ENCODE peak calls at places on chromosome X, in five cellular contexts. One of them, this sample, is unnamed. For H3K36me3 and H3K9me3, the result is how much of the 10 kb centered on the place peaks cover.

GRCh38 chrX:11064276-11064675 is 46.9 kb upstream of the HCCS start:
- DNase-seq in aorta: no peak
- DNase-seq in upper lobe of right lung: no peak
- DNase-seq in pancreas: no peak
- DNase-seq in mucosa of descending colon: no peak
- DNase-seq in this sample: no peak

GRCh38 chrX:156008915-156009314 is 11.4 kb downstream of the IL9R start:
- DNase-seq in aorta: no peak
- DNase-seq in pancreas: no peak
- DNase-seq in mucosa of descending colon: no peak
- DNase-seq in upper lobe of right lung: no peak
- DNase-seq in this sample: no peak

GRCh38 chrX:10749113-10749512 is 128.7 kb upstream of the MID1 start:
- DNase-seq in aorta: no peak
- DNase-seq in mucosa of descending colon: no peak
- DNase-seq in upper lobe of right lung: no peak
- DNase-seq in pancreas: no peak
- DNase-seq in this sample: no peak

GRCh38 chrX:20066968-20067708 is 49.6 kb downstream of the MAP7D2 start:
- DNase-seq in aorta: no peak
- DNase-seq in mucosa of descending colon: no peak
- DNase-seq in upper lobe of right lung: no peak
- DNase-seq in pancreas: no peak
- DNase-seq in this sample: peak

GRCh38 chrX:139596068-139596467 is 65.5 kb downstream of the F9 start:
- DNase-seq in upper lobe of right lung: no peak
- DNase-seq in mucosa of descending colon: no peak
- DNase-seq in pancreas: no peak
- DNase-seq in aorta: no peak
- DNase-seq in this sample: no peak

GRCh38 chrX:19440713-19441112 is 74.6 kb downstream of the MAP3K15 start:
- DNase-seq in mucosa of descending colon: no peak
- DNase-seq in upper lobe of right lung: no peak
- DNase-seq in pancreas: no peak
- DNase-seq in aorta: no peak
- DNase-seq in this sample: no peak

GRCh38 chrX:11269996-11270395 is 23.2 kb upstream of the AMELX start:
- DNase-seq in upper lobe of right lung: no peak
- DNase-seq in pancreas: no peak
- DNase-seq in mucosa of descending colon: no peak
- DNase-seq in aorta: no peak
- DNase-seq in this sample: no peak

GRCh38 chrX:85052636-85053343 is 49.1 kb downstream of the APOOL start:
- DNase-seq in mucosa of descending colon: no peak
- DNase-seq in pancreas: no peak
- DNase-seq in upper lobe of right lung: no peak
- DNase-seq in aorta: no peak
- DNase-seq in this sample: no peak

GRCh38 chrX:72712094-72712755 is 1.9 kb downstream of the PHKA1 start:
- DNase-seq in mucosa of descending colon: no peak
- DNase-seq in upper lobe of right lung: no peak
- DNase-seq in pancreas: no peak
- DNase-seq in aorta: no peak
- DNase-seq in this sample: no peak

GRCh38 chrX:102624105-102624504 is 24.8 kb downstream of the ARMCX5 start:
- DNase-seq in aorta: no peak
- DNase-seq in upper lobe of right lung: no peak
- DNase-seq in mucosa of descending colon: no peak
- DNase-seq in pancreas: peak
- DNase-seq in this sample: no peak

GRCh38 chrX:13091111-13091765 is 46.8 kb upstream of the FAM9C start:
- DNase-seq in upper lobe of right lung: no peak
- DNase-seq in mucosa of descending colon: no peak
- DNase-seq in aorta: no peak
- DNase-seq in pancreas: no peak
- DNase-seq in this sample: peak

GRCh38 chrX:49266536-49267445 is 2.3 kb upstream of the FOXP3 start:
- DNase-seq in mucosa of descending colon: no peak
- DNase-seq in upper lobe of right lung: no peak
- DNase-seq in aorta: no peak
- DNase-seq in pancreas: no peak
- DNase-seq in this sample: peak

GRCh38 chrX:26649534-26649933 is 433.6 kb downstream of the MAGEB5 start:
- DNase-seq in mucosa of descending colon: no peak
- DNase-seq in pancreas: no peak
- DNase-seq in upper lobe of right lung: no peak
- DNase-seq in aorta: no peak
- DNase-seq in this sample: no peak

GRCh38 chrX:10143071-10143983 is 13.4 kb upstream of the CLCN4 start:
- DNase-seq in mucosa of descending colon: no peak
- DNase-seq in aorta: no peak
- DNase-seq in pancreas: no peak
- DNase-seq in upper lobe of right lung: no peak
- DNase-seq in this sample: no peak

GRCh38 chrX:54551801-54552200 is 21.8 kb downstream of the GNL3L start:
- DNase-seq in aorta: no peak
- DNase-seq in pancreas: no peak
- DNase-seq in mucosa of descending colon: no peak
- DNase-seq in upper lobe of right lung: no peak
- DNase-seq in this sample: no peak
- H3K36me3 ChIP-seq in aorta: under half
- H3K36me3 ChIP-seq in pancreas: under half
- H3K36me3 ChIP-seq in mucosa of descending colon: under half
- H3K36me3 ChIP-seq in upper lobe of right lung: under half
- H3K36me3 ChIP-seq in this sample: half or more

GRCh38 chrX:39636481-39636880 is 461.3 kb downstream of the BCOR start:
- DNase-seq in pancreas: no peak
- DNase-seq in aorta: no peak
- DNase-seq in upper lobe of right lung: no peak
- DNase-seq in mucosa of descending colon: no peak
- DNase-seq in this sample: no peak

GRCh38 chrX:39630344-39630743 is 467.4 kb downstream of the BCOR start:
- DNase-seq in pancreas: no peak
- DNase-seq in upper lobe of right lung: no peak
- DNase-seq in aorta: no peak
- DNase-seq in mucosa of descending colon: no peak
- DNase-seq in this sample: no peak

GRCh38 chrX:39631275-39631674 is 466.5 kb downstream of the BCOR start:
- DNase-seq in aorta: no peak
- DNase-seq in upper lobe of right lung: no peak
- DNase-seq in mucosa of descending colon: no peak
- DNase-seq in pancreas: no peak
- DNase-seq in this sample: no peak

GRCh38 chrX:39629001-39629400 is 468.8 kb downstream of the BCOR start:
- DNase-seq in mucosa of descending colon: no peak
- DNase-seq in pancreas: no peak
- DNase-seq in upper lobe of right lung: no peak
- DNase-seq in aorta: no peak
- DNase-seq in this sample: no peak

GRCh38 chrX:39633293-39633692 is 464.5 kb downstream of the BCOR start:
- DNase-seq in aorta: no peak
- DNase-seq in pancreas: no peak
- DNase-seq in upper lobe of right lung: no peak
- DNase-seq in mucosa of descending colon: no peak
- DNase-seq in this sample: no peak
- H3K9me3 ChIP-seq in aorta: under half
- H3K9me3 ChIP-seq in pancreas: under half
- H3K9me3 ChIP-seq in upper lobe of right lung: under half
- H3K9me3 ChIP-seq in mucosa of descending colon: under half
- H3K9me3 ChIP-seq in this sample: under half

GRCh38 chrX:47210661-47211425 is 7.6 kb upstream of the CDK16 start:
- DNase-seq in aorta: no peak
- DNase-seq in pancreas: no peak
- DNase-seq in mucosa of descending colon: no peak
- DNase-seq in upper lobe of right lung: no peak
- DNase-seq in this sample: no peak

GRCh38 chrX:47208108-47208507 is 10.4 kb upstream of the CDK16 start:
- DNase-seq in upper lobe of right lung: no peak
- DNase-seq in mucosa of descending colon: no peak
- DNase-seq in pancreas: no peak
- DNase-seq in aorta: peak
- DNase-seq in this sample: no peak

GRCh38 chrX:47212381-47213293 is 5.8 kb upstream of the CDK16 start:
- DNase-seq in mucosa of descending colon: no peak
- DNase-seq in upper lobe of right lung: no peak
- DNase-seq in pancreas: no peak
- DNase-seq in aorta: no peak
- DNase-seq in this sample: no peak

GRCh38 chrX:47206316-47206715 is 12.2 kb upstream of the CDK16 start:
- DNase-seq in aorta: peak
- DNase-seq in pancreas: no peak
- DNase-seq in upper lobe of right lung: no peak
- DNase-seq in mucosa of descending colon: no peak
- DNase-seq in this sample: no peak

GRCh38 chrX:47209508-47210238 is 8.8 kb upstream of the CDK16 start:
- DNase-seq in upper lobe of right lung: no peak
- DNase-seq in mucosa of descending colon: no peak
- DNase-seq in pancreas: no peak
- DNase-seq in aorta: no peak
- DNase-seq in this sample: no peak
- H3K36me3 ChIP-seq in upper lobe of right lung: half or more
- H3K36me3 ChIP-seq in mucosa of descending colon: under half
- H3K36me3 ChIP-seq in pancreas: under half
- H3K36me3 ChIP-seq in aorta: under half
- H3K36me3 ChIP-seq in this sample: half or more

DNA sequence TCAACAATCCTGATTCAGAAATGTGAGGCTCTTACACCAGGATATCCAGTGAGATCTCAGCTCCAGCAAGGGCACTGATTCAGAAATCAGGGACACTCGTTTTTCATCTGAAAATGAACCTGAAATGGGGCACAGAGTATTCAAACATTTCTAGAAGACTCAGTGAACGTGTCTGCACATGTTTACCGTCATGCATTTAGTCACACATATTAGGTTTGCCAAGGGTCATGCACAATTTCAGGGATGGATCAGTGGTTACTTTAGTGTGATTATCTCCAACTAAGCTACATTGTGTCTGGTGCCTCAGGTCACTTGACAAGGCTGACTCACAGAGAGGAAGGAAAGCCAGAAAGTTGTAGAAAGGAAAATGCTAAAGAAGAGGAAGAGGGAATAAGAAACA is 33.6 kb upstream of the SPANXN2 start:
- DNase-seq in pancreas: no peak
- DNase-seq in aorta: no peak
- DNase-seq in mucosa of descending colon: no peak
- DNase-seq in upper lobe of right lung: no peak
- DNase-seq in this sample: no peak
- H3K9me3 ChIP-seq in pancreas: under half
- H3K9me3 ChIP-seq in aorta: under half
- H3K9me3 ChIP-seq in mucosa of descending colon: under half
- H3K9me3 ChIP-seq in upper lobe of right lung: under half
- H3K9me3 ChIP-seq in this sample: under half

DNA sequence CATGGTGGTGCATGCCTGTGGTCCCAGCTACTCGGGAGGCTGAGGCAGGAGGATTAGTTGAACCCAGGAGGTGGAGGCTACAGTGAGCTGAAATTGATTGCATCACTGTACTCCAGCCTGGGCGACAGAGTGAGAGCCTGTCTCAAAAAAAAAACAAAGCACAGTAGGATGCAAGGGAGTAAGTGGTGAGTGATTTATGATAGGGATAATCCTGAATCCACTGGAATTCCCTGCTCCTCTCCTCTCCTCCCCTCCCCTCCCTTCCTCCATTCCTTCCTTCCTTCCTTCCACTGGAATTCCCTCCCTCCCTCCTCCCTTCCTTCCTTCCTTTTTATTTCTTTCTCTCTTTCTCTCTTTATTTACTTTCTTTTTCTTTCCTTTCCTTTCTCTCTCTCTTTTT is 40.9 kb upstream of the NKRF start:
- DNase-seq in pancreas: no peak
- DNase-seq in mucosa of descending colon: no peak
- DNase-seq in upper lobe of right lung: no peak
- DNase-seq in aorta: no peak
- DNase-seq in this sample: no peak
- H3K36me3 ChIP-seq in pancreas: under half
- H3K36me3 ChIP-seq in mucosa of descending colon: under half
- H3K36me3 ChIP-seq in upper lobe of right lung: under half
- H3K36me3 ChIP-seq in aorta: under half
- H3K36me3 ChIP-seq in this sample: half or more

GRCh38 chrX:81291996-81292395 is 90.1 kb downstream of the SH3BGRL start:
- DNase-seq in pancreas: no peak
- DNase-seq in upper lobe of right lung: no peak
- DNase-seq in aorta: no peak
- DNase-seq in mucosa of descending colon: no peak
- DNase-seq in this sample: no peak

DNA sequence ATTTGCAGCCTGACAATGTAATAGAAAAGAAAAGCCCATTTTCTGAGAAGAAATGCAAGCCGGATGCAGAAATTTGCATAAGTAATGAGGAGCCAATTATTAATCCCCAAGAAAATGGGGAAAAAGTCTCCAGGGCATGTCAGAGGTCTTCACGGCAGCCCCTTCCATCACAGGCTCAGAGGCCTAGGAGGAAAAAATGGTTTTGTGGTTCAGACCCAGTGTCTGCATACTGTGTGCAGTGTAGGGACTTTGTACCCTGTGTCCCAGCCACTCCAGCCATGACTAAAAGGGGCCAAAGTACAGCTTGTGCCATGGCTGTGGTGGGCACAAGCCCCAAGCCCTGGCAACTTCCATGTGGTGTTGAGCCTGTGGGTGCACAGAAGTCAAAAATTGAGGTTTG is 92.2 kb downstream of the SH3BGRL start:
- DNase-seq in aorta: no peak
- DNase-seq in mucosa of descending colon: no peak
- DNase-seq in upper lobe of right lung: no peak
- DNase-seq in pancreas: no peak
- DNase-seq in this sample: no peak
- H3K9me3 ChIP-seq in aorta: under half
- H3K9me3 ChIP-seq in mucosa of descending colon: under half
- H3K9me3 ChIP-seq in upper lobe of right lung: under half
- H3K9me3 ChIP-seq in pancreas: under half
- H3K9me3 ChIP-seq in this sample: under half